ENCODE peak calls at places on chromosome 5, in ten cellular contexts. One of them, this sample, is unnamed.

GRCh38 chr5:36607114-36607561 is 732 bp downstream of the SLC1A3 start:
- DNase-seq in stimulated activated CD8-positive, alpha-beta memory T cell treated with anti-CD3 and anti-CD28 coated beads, Interleukin-12 subunit alpha, Interleukin-12 subunit beta, amount 100 ng/mL, for 1 hour: no peak
- DNase-seq in fibroblast of mammary gland: peak; percentile 62
- DNase-seq in ACHN: peak; percentile 3
- DNase-seq in CD8-positive, alpha-beta memory T cell: no peak
- DNase-seq in GM18507: no peak
- DNase-seq in HS-27A: no peak
- DNase-seq in spleen: no peak
- DNase-seq in putamen: peak; percentile 78
- DNase-seq in body of pancreas: peak; percentile 45
- DNase-seq in this sample: peak; percentile 43

GRCh38 chr5:16411741-16412455 is 53.7 kb downstream of the ZNF622 start:
- DNase-seq in stimulated activated CD8-positive, alpha-beta memory T cell treated with anti-CD3 and anti-CD28 coated beads, Interleukin-12 subunit alpha, Interleukin-12 subunit beta, amount 100 ng/mL, for 1 hour: no peak
- DNase-seq in fibroblast of mammary gland: peak; percentile 44
- DNase-seq in ACHN: no peak
- DNase-seq in CD8-positive, alpha-beta memory T cell: no peak
- DNase-seq in GM18507: no peak
- DNase-seq in HS-27A: peak; percentile 14
- DNase-seq in spleen: no peak
- DNase-seq in putamen: no peak
- DNase-seq in body of pancreas: no peak
- DNase-seq in this sample: no peak

GRCh38 chr5:125696762-125697161 is 726.4 kb upstream of the GRAMD2B start:
- DNase-seq in stimulated activated CD8-positive, alpha-beta memory T cell treated with anti-CD3 and anti-CD28 coated beads, Interleukin-12 subunit alpha, Interleukin-12 subunit beta, amount 100 ng/mL, for 1 hour: no peak
- DNase-seq in fibroblast of mammary gland: peak; percentile 94
- DNase-seq in ACHN: peak; percentile 5
- DNase-seq in CD8-positive, alpha-beta memory T cell: no peak
- DNase-seq in GM18507: no peak
- DNase-seq in HS-27A: peak; percentile 40
- DNase-seq in spleen: no peak
- DNase-seq in putamen: no peak
- DNase-seq in body of pancreas: peak; percentile 5
- DNase-seq in this sample: no peak

GRCh38 chr5:150458819-150459557 is 9.4 kb upstream of the RPS14 start:
- DNase-seq in stimulated activated CD8-positive, alpha-beta memory T cell treated with anti-CD3 and anti-CD28 coated beads, Interleukin-12 subunit alpha, Interleukin-12 subunit beta, amount 100 ng/mL, for 1 hour: peak; percentile 77
- DNase-seq in fibroblast of mammary gland: peak; percentile 45
- DNase-seq in ACHN: peak; percentile 74
- DNase-seq in CD8-positive, alpha-beta memory T cell: peak; percentile 80
- DNase-seq in GM18507: peak; percentile 76
- DNase-seq in HS-27A: no peak
- DNase-seq in spleen: peak; percentile 96
- DNase-seq in putamen: peak; percentile 55
- DNase-seq in body of pancreas: peak; percentile 82
- DNase-seq in this sample: peak; percentile 92

GRCh38 chr5:139919308-139919707 is 123.7 kb downstream of the PSD2 start:
- DNase-seq in stimulated activated CD8-positive, alpha-beta memory T cell treated with anti-CD3 and anti-CD28 coated beads, Interleukin-12 subunit alpha, Interleukin-12 subunit beta, amount 100 ng/mL, for 1 hour: no peak
- DNase-seq in fibroblast of mammary gland: peak; percentile 30
- DNase-seq in ACHN: no peak
- DNase-seq in CD8-positive, alpha-beta memory T cell: no peak
- DNase-seq in GM18507: no peak
- DNase-seq in HS-27A: no peak
- DNase-seq in spleen: no peak
- DNase-seq in putamen: no peak
- DNase-seq in body of pancreas: no peak
- DNase-seq in this sample: no peak

GRCh38 chr5:23089316-23089715 is 236.2 kb upstream of the CDH12 start:
- DNase-seq in stimulated activated CD8-positive, alpha-beta memory T cell treated with anti-CD3 and anti-CD28 coated beads, Interleukin-12 subunit alpha, Interleukin-12 subunit beta, amount 100 ng/mL, for 1 hour: no peak
- DNase-seq in fibroblast of mammary gland: no peak
- DNase-seq in ACHN: no peak
- DNase-seq in CD8-positive, alpha-beta memory T cell: no peak
- DNase-seq in GM18507: no peak
- DNase-seq in HS-27A: no peak
- DNase-seq in spleen: no peak
- DNase-seq in putamen: no peak
- DNase-seq in body of pancreas: no peak
- DNase-seq in this sample: peak; percentile 44

GRCh38 chr5:75048457-75048953 is 3.9 kb downstream of the GCNT4 start:
- DNase-seq in stimulated activated CD8-positive, alpha-beta memory T cell treated with anti-CD3 and anti-CD28 coated beads, Interleukin-12 subunit alpha, Interleukin-12 subunit beta, amount 100 ng/mL, for 1 hour: no peak
- DNase-seq in fibroblast of mammary gland: peak; percentile 24
- DNase-seq in ACHN: peak; percentile 11
- DNase-seq in CD8-positive, alpha-beta memory T cell: no peak
- DNase-seq in GM18507: no peak
- DNase-seq in HS-27A: no peak
- DNase-seq in spleen: no peak
- DNase-seq in putamen: no peak
- DNase-seq in body of pancreas: no peak
- DNase-seq in this sample: no peak

GRCh38 chr5:150571836-150572235 is 63.9 kb downstream of the NDST1 start:
- DNase-seq in stimulated activated CD8-positive, alpha-beta memory T cell treated with anti-CD3 and anti-CD28 coated beads, Interleukin-12 subunit alpha, Interleukin-12 subunit beta, amount 100 ng/mL, for 1 hour: no peak
- DNase-seq in fibroblast of mammary gland: no peak
- DNase-seq in ACHN: no peak
- DNase-seq in CD8-positive, alpha-beta memory T cell: no peak
- DNase-seq in GM18507: no peak
- DNase-seq in HS-27A: no peak
- DNase-seq in spleen: no peak
- DNase-seq in putamen: no peak
- DNase-seq in body of pancreas: no peak
- DNase-seq in this sample: no peak

GRCh38 chr5:159821541-159821940 is 94.7 kb upstream of the ADRA1B start:
- DNase-seq in stimulated activated CD8-positive, alpha-beta memory T cell treated with anti-CD3 and anti-CD28 coated beads, Interleukin-12 subunit alpha, Interleukin-12 subunit beta, amount 100 ng/mL, for 1 hour: no peak
- DNase-seq in fibroblast of mammary gland: no peak
- DNase-seq in ACHN: no peak
- DNase-seq in CD8-positive, alpha-beta memory T cell: no peak
- DNase-seq in GM18507: no peak
- DNase-seq in HS-27A: no peak
- DNase-seq in spleen: no peak
- DNase-seq in putamen: no peak
- DNase-seq in body of pancreas: no peak
- DNase-seq in this sample: no peak

GRCh38 chr5:158640581-158640980 is 459.1 kb downstream of the EBF1 start:
- DNase-seq in stimulated activated CD8-positive, alpha-beta memory T cell treated with anti-CD3 and anti-CD28 coated beads, Interleukin-12 subunit alpha, Interleukin-12 subunit beta, amount 100 ng/mL, for 1 hour: no peak
- DNase-seq in fibroblast of mammary gland: peak; percentile 85
- DNase-seq in ACHN: no peak
- DNase-seq in CD8-positive, alpha-beta memory T cell: no peak
- DNase-seq in GM18507: no peak
- DNase-seq in HS-27A: peak; percentile 35
- DNase-seq in spleen: no peak
- DNase-seq in putamen: no peak
- DNase-seq in body of pancreas: no peak
- DNase-seq in this sample: no peak

GRCh38 chr5:81750308-81751008 is 439 bp downstream of the SSBP2 start:
- DNase-seq in stimulated activated CD8-positive, alpha-beta memory T cell treated with anti-CD3 and anti-CD28 coated beads, Interleukin-12 subunit alpha, Interleukin-12 subunit beta, amount 100 ng/mL, for 1 hour: no peak
- DNase-seq in fibroblast of mammary gland: no peak
- DNase-seq in ACHN: peak; percentile 9
- DNase-seq in CD8-positive, alpha-beta memory T cell: peak; percentile 11
- DNase-seq in GM18507: no peak
- DNase-seq in HS-27A: no peak
- DNase-seq in spleen: no peak
- DNase-seq in putamen: peak; percentile 22
- DNase-seq in body of pancreas: peak; percentile 27
- DNase-seq in this sample: no peak

GRCh38 chr5:170011751-170012150 is 31.5 kb upstream of the INSYN2B start:
- DNase-seq in stimulated activated CD8-positive, alpha-beta memory T cell treated with anti-CD3 and anti-CD28 coated beads, Interleukin-12 subunit alpha, Interleukin-12 subunit beta, amount 100 ng/mL, for 1 hour: no peak
- DNase-seq in fibroblast of mammary gland: no peak
- DNase-seq in ACHN: no peak
- DNase-seq in CD8-positive, alpha-beta memory T cell: no peak
- DNase-seq in GM18507: no peak
- DNase-seq in HS-27A: no peak
- DNase-seq in spleen: no peak
- DNase-seq in putamen: no peak
- DNase-seq in body of pancreas: no peak
- DNase-seq in this sample: no peak

GRCh38 chr5:160507181-160507811 is 85.6 kb downstream of the PTTG1 start:
- DNase-seq in stimulated activated CD8-positive, alpha-beta memory T cell treated with anti-CD3 and anti-CD28 coated beads, Interleukin-12 subunit alpha, Interleukin-12 subunit beta, amount 100 ng/mL, for 1 hour: no peak
- DNase-seq in fibroblast of mammary gland: peak; percentile 71
- DNase-seq in ACHN: peak; percentile 6
- DNase-seq in CD8-positive, alpha-beta memory T cell: no peak
- DNase-seq in GM18507: no peak
- DNase-seq in HS-27A: no peak
- DNase-seq in spleen: no peak
- DNase-seq in putamen: peak; percentile 24
- DNase-seq in body of pancreas: no peak
- DNase-seq in this sample: no peak

GRCh38 chr5:51439232-51439631 is 56.0 kb downstream of the ISL1 start:
- DNase-seq in stimulated activated CD8-positive, alpha-beta memory T cell treated with anti-CD3 and anti-CD28 coated beads, Interleukin-12 subunit alpha, Interleukin-12 subunit beta, amount 100 ng/mL, for 1 hour: no peak
- DNase-seq in fibroblast of mammary gland: no peak
- DNase-seq in ACHN: no peak
- DNase-seq in CD8-positive, alpha-beta memory T cell: no peak
- DNase-seq in GM18507: no peak
- DNase-seq in HS-27A: no peak
- DNase-seq in spleen: no peak
- DNase-seq in putamen: no peak
- DNase-seq in body of pancreas: no peak
- DNase-seq in this sample: no peak

GRCh38 chr5:102823441-102823874 is 68.4 kb downstream of the PAM start:
- DNase-seq in stimulated activated CD8-positive, alpha-beta memory T cell treated with anti-CD3 and anti-CD28 coated beads, Interleukin-12 subunit alpha, Interleukin-12 subunit beta, amount 100 ng/mL, for 1 hour: no peak
- DNase-seq in fibroblast of mammary gland: peak; percentile 54
- DNase-seq in ACHN: peak; percentile 57
- DNase-seq in CD8-positive, alpha-beta memory T cell: no peak
- DNase-seq in GM18507: no peak
- DNase-seq in HS-27A: no peak
- DNase-seq in spleen: no peak
- DNase-seq in putamen: no peak
- DNase-seq in body of pancreas: no peak
- DNase-seq in this sample: no peak

GRCh38 chr5:142873831-142874230 is 103.7 kb downstream of the ARHGAP26 start:
- DNase-seq in stimulated activated CD8-positive, alpha-beta memory T cell treated with anti-CD3 and anti-CD28 coated beads, Interleukin-12 subunit alpha, Interleukin-12 subunit beta, amount 100 ng/mL, for 1 hour: no peak
- DNase-seq in fibroblast of mammary gland: no peak
- DNase-seq in ACHN: no peak
- DNase-seq in CD8-positive, alpha-beta memory T cell: no peak
- DNase-seq in GM18507: no peak
- DNase-seq in HS-27A: no peak
- DNase-seq in spleen: no peak
- DNase-seq in putamen: no peak
- DNase-seq in body of pancreas: no peak
- DNase-seq in this sample: no peak

GRCh38 chr5:145718956-145719355 is 116.2 kb downstream of the PRELID2 start:
- DNase-seq in stimulated activated CD8-positive, alpha-beta memory T cell treated with anti-CD3 and anti-CD28 coated beads, Interleukin-12 subunit alpha, Interleukin-12 subunit beta, amount 100 ng/mL, for 1 hour: no peak
- DNase-seq in fibroblast of mammary gland: peak; percentile 48
- DNase-seq in ACHN: peak; percentile 40
- DNase-seq in CD8-positive, alpha-beta memory T cell: no peak
- DNase-seq in GM18507: no peak
- DNase-seq in HS-27A: no peak
- DNase-seq in spleen: no peak
- DNase-seq in putamen: no peak
- DNase-seq in body of pancreas: no peak
- DNase-seq in this sample: no peak

GRCh38 chr5:123035320-123035949 is 1.1 kb downstream of the PPIC start:
- DNase-seq in stimulated activated CD8-positive, alpha-beta memory T cell treated with anti-CD3 and anti-CD28 coated beads, Interleukin-12 subunit alpha, Interleukin-12 subunit beta, amount 100 ng/mL, for 1 hour: no peak
- DNase-seq in fibroblast of mammary gland: peak; percentile 53
- DNase-seq in ACHN: peak; percentile 68
- DNase-seq in CD8-positive, alpha-beta memory T cell: no peak
- DNase-seq in GM18507: no peak
- DNase-seq in HS-27A: no peak
- DNase-seq in spleen: no peak
- DNase-seq in putamen: no peak
- DNase-seq in body of pancreas: peak; percentile 58
- DNase-seq in this sample: peak; percentile 84

GRCh38 chr5:133730866-133731265 is 118.5 kb upstream of the FSTL4 start:
- DNase-seq in stimulated activated CD8-positive, alpha-beta memory T cell treated with anti-CD3 and anti-CD28 coated beads, Interleukin-12 subunit alpha, Interleukin-12 subunit beta, amount 100 ng/mL, for 1 hour: no peak
- DNase-seq in fibroblast of mammary gland: no peak
- DNase-seq in ACHN: no peak
- DNase-seq in CD8-positive, alpha-beta memory T cell: no peak
- DNase-seq in GM18507: no peak
- DNase-seq in HS-27A: no peak
- DNase-seq in spleen: no peak
- DNase-seq in putamen: no peak
- DNase-seq in body of pancreas: no peak
- DNase-seq in this sample: no peak